ENCODE peak calls at places on chromosomes 16 and 17, in six cellular contexts. One of them, this sample, is unnamed.

GRCh38 chr16:55539488-55539887 is 27.0 kb upstream of the CAPNS2 start:
- DNase-seq in brain microvascular endothelial cell: no peak
- DNase-seq in OCI-LY7: no peak
- DNase-seq in left lung: no peak
- DNase-seq in Calu3: no peak
- DNase-seq in GM13976: no peak
- DNase-seq in this sample: no peak

GRCh38 chr16:3696425-3697218 is 20.7 kb downstream of the TRAP1 start:
- DNase-seq in brain microvascular endothelial cell: peak
- DNase-seq in OCI-LY7: no peak
- DNase-seq in left lung: no peak
- DNase-seq in Calu3: no peak
- DNase-seq in GM13976: no peak
- DNase-seq in this sample: no peak

GRCh38 chr17:80822700-80823410 is 168.8 kb upstream of the CHMP6 start:
- DNase-seq in brain microvascular endothelial cell: no peak
- DNase-seq in OCI-LY7: no peak
- DNase-seq in left lung: peak
- DNase-seq in Calu3: no peak
- DNase-seq in GM13976: no peak
- DNase-seq in this sample: no peak

GRCh38 chr17:1752425-1752941 is 9.4 kb upstream of the SERPINF1 start:
- DNase-seq in brain microvascular endothelial cell: no peak
- DNase-seq in OCI-LY7: peak
- DNase-seq in left lung: no peak
- DNase-seq in Calu3: peak
- DNase-seq in GM13976: peak
- DNase-seq in this sample: no peak

GRCh38 chr17:82118815-82119380 is 20.9 kb upstream of the FASN start:
- DNase-seq in brain microvascular endothelial cell: no peak
- DNase-seq in OCI-LY7: no peak
- DNase-seq in left lung: no peak
- DNase-seq in Calu3: no peak
- DNase-seq in GM13976: no peak
- DNase-seq in this sample: no peak

GRCh38 chr17:49496183-49496865 is 1.2 kb downstream of the NGFR start:
- DNase-seq in brain microvascular endothelial cell: no peak
- DNase-seq in OCI-LY7: peak
- DNase-seq in left lung: peak
- DNase-seq in Calu3: peak
- DNase-seq in GM13976: peak
- DNase-seq in this sample: peak

GRCh38 chr16:1614226-1615102 is 2.3 kb downstream of the CRAMP1 start:
- DNase-seq in brain microvascular endothelial cell: no peak
- DNase-seq in OCI-LY7: peak
- DNase-seq in left lung: peak
- DNase-seq in Calu3: peak
- DNase-seq in GM13976: peak
- DNase-seq in this sample: peak

GRCh38 chr17:76726766-76727718 is at the start of gene METTL23:
- DNase-seq in brain microvascular endothelial cell: no peak
- DNase-seq in OCI-LY7: peak
- DNase-seq in left lung: no peak
- DNase-seq in Calu3: peak
- DNase-seq in GM13976: peak
- DNase-seq in this sample: peak

GRCh38 chr16:68227850-68228553 is 7.9 kb downstream of the ESRP2 start:
- DNase-seq in brain microvascular endothelial cell: no peak
- DNase-seq in OCI-LY7: no peak
- DNase-seq in left lung: no peak
- DNase-seq in Calu3: no peak
- DNase-seq in GM13976: no peak
- DNase-seq in this sample: no peak

GRCh38 chr16:14958970-14959369 is 15.9 kb upstream of the PDXDC1 start:
- DNase-seq in brain microvascular endothelial cell: no peak
- DNase-seq in OCI-LY7: no peak
- DNase-seq in left lung: no peak
- DNase-seq in Calu3: no peak
- DNase-seq in GM13976: peak
- DNase-seq in this sample: no peak

GRCh38 chr17:2718150-2718938 is 6.8 kb upstream of the CLUH start:
- DNase-seq in brain microvascular endothelial cell: no peak
- DNase-seq in OCI-LY7: no peak
- DNase-seq in left lung: no peak
- DNase-seq in Calu3: no peak
- DNase-seq in GM13976: no peak
- DNase-seq in this sample: no peak

GRCh38 chr17:54269886-54270285 is 447.2 kb downstream of the KIF2B start:
- DNase-seq in brain microvascular endothelial cell: no peak
- DNase-seq in OCI-LY7: no peak
- DNase-seq in left lung: no peak
- DNase-seq in Calu3: no peak
- DNase-seq in GM13976: no peak
- DNase-seq in this sample: no peak

DNA sequence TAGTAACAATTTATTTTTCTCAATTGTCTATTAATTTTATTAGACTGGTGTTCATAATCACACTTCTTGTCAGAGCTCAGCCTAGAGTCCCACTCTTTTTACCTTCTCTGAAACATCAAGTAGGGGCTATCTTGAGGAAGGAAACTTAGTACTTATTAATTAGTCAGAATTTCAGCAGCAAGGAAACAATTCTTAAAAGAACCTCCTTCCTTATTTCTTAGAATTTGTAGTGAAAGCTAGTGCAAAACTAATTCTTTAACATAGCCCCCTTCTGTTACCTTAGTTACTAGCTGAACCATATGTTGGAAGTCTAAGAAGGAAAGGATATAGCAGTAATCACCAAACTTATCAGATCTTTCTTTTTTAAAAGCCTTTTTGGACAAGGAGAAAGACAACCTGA is 35.2 kb downstream of the MAP2K4 start:
- DNase-seq in brain microvascular endothelial cell: no peak
- DNase-seq in OCI-LY7: no peak
- DNase-seq in left lung: no peak
- DNase-seq in Calu3: no peak
- DNase-seq in GM13976: no peak
- DNase-seq in this sample: no peak
- TF ChIP-seq CTCF in brain microvascular endothelial cell: no peak
- TF ChIP-seq CTCF in OCI-LY7: no peak
- TF ChIP-seq CTCF in left lung: no peak
- TF ChIP-seq CTCF in Calu3: no peak
- TF ChIP-seq CTCF in GM13976: no peak
- TF ChIP-seq CTCF in this sample: no peak

DNA sequence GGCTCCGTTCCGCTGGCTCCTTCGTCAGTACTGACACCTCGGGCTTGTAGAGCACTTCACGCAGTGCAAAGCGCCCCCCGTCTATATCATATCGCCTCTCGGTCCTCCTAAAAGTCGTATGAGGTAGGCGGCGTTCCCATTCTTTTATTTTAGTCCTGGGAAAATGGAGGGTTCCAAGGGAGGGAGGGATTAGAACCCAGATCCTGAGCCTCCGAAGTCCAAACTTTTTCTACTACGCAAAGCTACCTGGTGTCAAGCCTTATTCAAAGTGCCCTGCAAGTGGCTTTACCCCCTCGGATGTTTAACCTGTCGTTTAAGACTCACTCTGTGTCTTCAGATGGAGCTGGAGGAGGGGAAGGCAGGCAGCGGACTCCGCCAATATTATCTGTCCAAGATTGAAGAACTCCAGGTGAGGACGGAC is 348 bp upstream of the FTSJ3 start:
- DNase-seq in brain microvascular endothelial cell: no peak
- DNase-seq in OCI-LY7: peak
- DNase-seq in left lung: no peak
- DNase-seq in Calu3: no peak
- DNase-seq in GM13976: no peak
- DNase-seq in this sample: no peak
- TF ChIP-seq CTCF in brain microvascular endothelial cell: no peak
- TF ChIP-seq CTCF in OCI-LY7: peak
- TF ChIP-seq CTCF in left lung: no peak
- TF ChIP-seq CTCF in Calu3: no peak
- TF ChIP-seq CTCF in GM13976: no peak
- TF ChIP-seq CTCF in this sample: no peak

GRCh38 chr17:78798695-78799559 is 16.9 kb upstream of the CYTH1 start:
- DNase-seq in brain microvascular endothelial cell: no peak
- DNase-seq in OCI-LY7: peak
- DNase-seq in left lung: no peak
- DNase-seq in Calu3: no peak
- DNase-seq in GM13976: peak
- DNase-seq in this sample: peak
- TF ChIP-seq CTCF in brain microvascular endothelial cell: peak
- TF ChIP-seq CTCF in OCI-LY7: peak
- TF ChIP-seq CTCF in left lung: peak
- TF ChIP-seq CTCF in Calu3: peak
- TF ChIP-seq CTCF in GM13976: peak
- TF ChIP-seq CTCF in this sample: peak

GRCh38 chr16:79336437-79337229 is 263.9 kb downstream of the MAF start:
- DNase-seq in brain microvascular endothelial cell: no peak
- DNase-seq in OCI-LY7: no peak
- DNase-seq in left lung: no peak
- DNase-seq in Calu3: no peak
- DNase-seq in GM13976: no peak
- DNase-seq in this sample: no peak

GRCh38 chr16:79337906-79338305 is 262.6 kb downstream of the MAF start:
- DNase-seq in brain microvascular endothelial cell: no peak
- DNase-seq in OCI-LY7: no peak
- DNase-seq in left lung: no peak
- DNase-seq in Calu3: no peak
- DNase-seq in GM13976: no peak
- DNase-seq in this sample: no peak

GRCh38 chr16:79331064-79331463 is 269.5 kb downstream of the MAF start:
- DNase-seq in brain microvascular endothelial cell: no peak
- DNase-seq in OCI-LY7: no peak
- DNase-seq in left lung: no peak
- DNase-seq in Calu3: no peak
- DNase-seq in GM13976: no peak
- DNase-seq in this sample: no peak

GRCh38 chr16:79329967-79330366 is 270.6 kb downstream of the MAF start:
- DNase-seq in brain microvascular endothelial cell: no peak
- DNase-seq in OCI-LY7: no peak
- DNase-seq in left lung: no peak
- DNase-seq in Calu3: no peak
- DNase-seq in GM13976: no peak
- DNase-seq in this sample: no peak

DNA sequence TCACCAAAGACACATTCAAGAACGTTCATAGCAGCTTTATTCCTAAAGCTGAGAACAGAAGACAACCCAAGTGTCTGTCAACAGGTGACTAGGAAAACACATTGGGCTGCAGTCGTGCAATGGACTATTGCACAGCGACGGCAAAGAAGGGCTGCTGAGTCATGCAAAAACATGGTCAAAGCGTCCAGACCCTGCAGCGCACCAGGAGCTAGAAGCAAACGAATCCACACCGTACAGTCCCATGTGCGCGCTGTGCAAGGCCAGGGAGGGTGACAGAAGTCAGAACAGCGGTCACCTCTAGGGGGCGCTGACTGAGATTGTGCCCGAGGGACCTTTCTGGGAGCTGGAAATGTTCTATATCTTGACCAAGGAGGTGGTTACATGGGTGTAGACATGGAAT is 266.4 kb downstream of the MAF start:
- DNase-seq in brain microvascular endothelial cell: no peak
- DNase-seq in OCI-LY7: peak
- DNase-seq in left lung: no peak
- DNase-seq in Calu3: peak
- DNase-seq in GM13976: no peak
- DNase-seq in this sample: no peak
- TF ChIP-seq CTCF in brain microvascular endothelial cell: peak
- TF ChIP-seq CTCF in OCI-LY7: peak
- TF ChIP-seq CTCF in left lung: peak
- TF ChIP-seq CTCF in Calu3: no peak
- TF ChIP-seq CTCF in GM13976: peak
- TF ChIP-seq CTCF in this sample: peak